ENCODE peak calls at places on chromosomes 5 and 9, in nine cellular contexts. U is endothelial cell of umbilical vein, O is GM23338, I is spleen, Y is stomach, A is SK-N-SH, P is breast epithelium, T is prostate gland, D is GM12878. M is an unnamed sample. For H3K4me1, the result is how much of the 10 kb centered on the place peaks cover.

GRCh38 chr9:99105152-99106043 is 485 bp downstream of the TGFBR1 start:
- DNase-seq in U (peak), O (peak), I (peak), Y (peak), A (peak), P (peak), T (peak), D (no peak), M (peak)

GRCh38 chr5:35852084-35852734 is 4.5 kb upstream of the IL7R start:
- DNase-seq in U (no peak), O (no peak), I (no peak), Y (no peak), A (peak), P (no peak), T (no peak), D (peak), M (no peak)

GRCh38 chr5:121681200-121681855 is 170.4 kb upstream of the FTMT start:
- DNase-seq in U (no peak), O (peak), I (no peak), Y (no peak), A (no peak), P (no peak), T (no peak), D (no peak), M (no peak)

GRCh38 chr5:171693397-171693796 is 92.2 kb upstream of the SMIM23 start:
- DNase-seq in U (no peak), O (no peak), I (no peak), Y (no peak), A (no peak), P (no peak), T (no peak), D (no peak), M (no peak)

GRCh38 chr5:43422143-43422542 is 10.0 kb upstream of the CCL28 start:
- DNase-seq in U (peak), O (no peak), I (no peak), Y (peak), A (no peak), P (peak), T (peak), D (no peak), M (no peak)

GRCh38 chr5:96297290-96297689 is 135.8 kb downstream of the PCSK1 start:
- DNase-seq in U (no peak), O (no peak), I (no peak), Y (no peak), A (peak), P (no peak), T (no peak), D (no peak), M (no peak)

GRCh38 chr9:120376101-120376500 is 203.9 kb downstream of the CDK5RAP2 start:
- DNase-seq in U (no peak), O (no peak), I (no peak), Y (no peak), A (no peak), P (no peak), T (no peak), D (no peak), M (no peak)

GRCh38 chr5:37189355-37189754 is 59.8 kb downstream of the CPLANE1 start:
- DNase-seq in U (no peak), O (no peak), I (no peak), Y (no peak), A (no peak), P (no peak), T (no peak), D (no peak), M (no peak)

GRCh38 chr9:3887121-3887797 is 361.5 kb upstream of the RFX3 start:
- DNase-seq in U (no peak), O (no peak), I (no peak), Y (no peak), A (no peak), P (no peak), T (no peak), D (no peak), M (no peak)

GRCh38 chr5:172437445-172438303 is 16.7 kb downstream of the SH3PXD2B start:
- DNase-seq in U (peak), O (no peak), I (no peak), Y (peak), A (peak), P (peak), T (no peak), D (no peak), M (peak)

GRCh38 chr9:69660304-69660703 is 11.9 kb downstream of the APBA1 start:
- DNase-seq in U (no peak), O (no peak), I (no peak), Y (no peak), A (no peak), P (no peak), T (no peak), D (no peak), M (no peak)

GRCh38 chr9:37984672-37985611 is 81.0 kb upstream of the SLC25A51 start:
- DNase-seq in U (no peak), O (no peak), I (peak), Y (no peak), A (no peak), P (no peak), T (no peak), D (no peak), M (no peak)

GRCh38 chr5:112331892-112332291 is 87.2 kb downstream of the EPB41L4A start:
- DNase-seq in U (peak), O (no peak), I (no peak), Y (no peak), A (no peak), P (no peak), T (no peak), D (no peak), M (no peak)

GRCh38 chr5:153777681-153778080 is 261.0 kb downstream of the FAM114A2 start:
- DNase-seq in U (no peak), O (peak), I (no peak), Y (no peak), A (peak), P (no peak), T (no peak), D (no peak), M (no peak)

GRCh38 chr5:42912184-42912766 is 100.6 kb upstream of the SELENOP start:
- DNase-seq in U (peak), O (peak), I (no peak), Y (no peak), A (no peak), P (no peak), T (peak), D (no peak), M (no peak)

GRCh38 chr5:19891658-19892057 is 96.3 kb downstream of the CDH18 start:
- DNase-seq in U (no peak), O (no peak), I (no peak), Y (no peak), A (no peak), P (no peak), T (no peak), D (no peak), M (no peak)

GRCh38 chr5:1470762-1471211 is 25.5 kb upstream of the SLC6A3 start:
- DNase-seq in U (no peak), O (no peak), I (peak), Y (peak), A (no peak), P (no peak), T (no peak), D (no peak), M (no peak)

GRCh38 chr9:18907927-18908625 is 124.9 kb downstream of the SAXO1 start:
- DNase-seq in U (no peak), O (no peak), I (no peak), Y (no peak), A (no peak), P (no peak), T (no peak), D (no peak), M (no peak)

GRCh38 chr5:36305571-36306326 is 4.0 kb upstream of the RANBP3L start:
- DNase-seq in U (peak), O (peak), I (no peak), Y (peak), A (peak), P (no peak), T (peak), D (no peak), M (no peak)

GRCh38 chr5:95808686-95809413 is 13.7 kb downstream of the GLRX start:
- DNase-seq in U (no peak), O (no peak), I (peak), Y (peak), A (no peak), P (peak), T (no peak), D (peak), M (peak)

GRCh38 chr5:151568036-151568435 is 23.1 kb downstream of the FAT2 start:
- DNase-seq in U (no peak), O (no peak), I (no peak), Y (no peak), A (no peak), P (no peak), T (no peak), D (no peak), M (no peak)

GRCh38 chr5:17167171-17167891 is 50.1 kb upstream of the BASP1 start:
- DNase-seq in U (no peak), O (no peak), I (no peak), Y (no peak), A (no peak), P (no peak), T (no peak), D (no peak), M (no peak)

GRCh38 chr5:150661086-150661485 is at the start of gene MYOZ3:
- DNase-seq in U (no peak), O (no peak), I (no peak), Y (no peak), A (peak), P (peak), T (no peak), D (no peak), M (no peak)

GRCh38 chr5:107428303-107428761 is 242.4 kb downstream of the EFNA5 start:
- DNase-seq in U (no peak), O (no peak), I (no peak), Y (no peak), A (no peak), P (no peak), T (no peak), D (peak), M (no peak)

GRCh38 chr5:129361441-129362025 is 98.6 kb upstream of the ADAMTS19 start:
- DNase-seq in U (peak), O (peak), I (no peak), Y (no peak), A (no peak), P (no peak), T (no peak), D (no peak), M (no peak)

GRCh38 chr5:124797665-124798087 is 51.2 kb upstream of the ZNF608 start:
- DNase-seq in U (no peak), O (no peak), I (no peak), Y (no peak), A (no peak), P (no peak), T (no peak), D (no peak), M (no peak)

GRCh38 chr9:127179633-127180401 is 57.4 kb upstream of the ANGPTL2 start:
- DNase-seq in U (peak), O (no peak), I (peak), Y (peak), A (no peak), P (peak), T (no peak), D (no peak), M (peak)

GRCh38 chr5:150303660-150304411 is 1.1 kb upstream of the ARSI start:
- DNase-seq in U (no peak), O (peak), I (no peak), Y (no peak), A (no peak), P (no peak), T (no peak), D (no peak), M (no peak)

GRCh38 chr5:7659420-7659819 is 191.5 kb downstream of the CFAP90 start:
- DNase-seq in U (no peak), O (no peak), I (no peak), Y (no peak), A (no peak), P (no peak), T (no peak), D (no peak), M (no peak)

GRCh38 chr9:133951265-133951664 is 40.9 kb downstream of the VAV2 start:
- DNase-seq in U (no peak), O (no peak), I (peak), Y (no peak), A (no peak), P (no peak), T (no peak), D (no peak), M (no peak)

GRCh38 chr5:169637085-169637855 is at the start of gene DOCK2:
- DNase-seq in U (no peak), O (peak), I (peak), Y (peak), A (no peak), P (no peak), T (no peak), D (no peak), M (no peak)

GRCh38 chr5:3609120-3609681 is 13.6 kb downstream of the IRX1 start:
- DNase-seq in U (no peak), O (no peak), I (peak), Y (no peak), A (no peak), P (no peak), T (no peak), D (no peak), M (peak)

GRCh38 chr9:111759762-111760639 is 34.7 kb downstream of the SHOC1 start:
- DNase-seq in U (peak), O (peak), I (no peak), Y (peak), A (peak), P (no peak), T (peak), D (peak), M (no peak)

GRCh38 chr9:132239999-132240859 is 78.4 kb downstream of the NTNG2 start:
- DNase-seq in U (no peak), O (peak), I (peak), Y (no peak), A (peak), P (no peak), T (no peak), D (no peak), M (no peak)

GRCh38 chr9:74035786-74036185 is 461.3 kb upstream of the RORB start:
- DNase-seq in U (no peak), O (no peak), I (no peak), Y (no peak), A (no peak), P (no peak), T (no peak), D (no peak), M (no peak)

GRCh38 chr9:92704528-92704927 is 34.6 kb upstream of the IPPK start:
- DNase-seq in U (no peak), O (no peak), I (no peak), Y (no peak), A (no peak), P (no peak), T (no peak), D (no peak), M (no peak)
- H3K4me3 ChIP-seq in U (no peak), O (no peak), I (no peak), Y (no peak), A (no peak), P (no peak), T (no peak), D (no peak), M (no peak)

DNA sequence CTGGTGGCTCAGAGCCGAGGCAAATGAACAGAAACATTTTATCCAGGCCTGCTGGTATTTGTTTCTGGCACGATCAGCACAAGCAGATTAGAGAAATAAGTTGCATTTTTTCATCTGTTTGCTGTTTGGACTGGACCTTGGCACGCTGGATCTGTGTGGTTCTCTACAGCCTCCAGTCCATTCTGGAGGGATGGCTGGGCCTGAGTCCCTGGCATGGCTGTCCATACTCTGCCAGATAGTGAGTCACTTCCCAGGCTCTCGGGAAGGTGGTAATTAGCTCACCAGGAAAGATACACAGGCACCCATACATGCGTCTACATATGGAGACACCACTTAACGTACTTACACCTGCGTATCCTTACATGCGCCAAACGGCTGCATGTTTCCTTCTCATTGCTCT is 78.6 kb downstream of the SPRY4 start:
- DNase-seq in U (peak), O (no peak), I (no peak), Y (peak), A (no peak), P (peak), T (peak), D (no peak), M (no peak)
- TF ChIP-seq POLR2AphosphoS5 in U (no peak), O (no peak), I (no peak), Y (peak), A (no peak), P (no peak), T (peak), D (no peak), M (no peak)

GRCh38 chr5:14269395-14269794 is 126.3 kb downstream of the TRIO start:
- DNase-seq in U (no peak), O (peak), I (no peak), Y (no peak), A (no peak), P (no peak), T (no peak), D (no peak), M (no peak)

GRCh38 chr5:14272548-14273205 is 129.5 kb downstream of the TRIO start:
- DNase-seq in U (no peak), O (no peak), I (no peak), Y (no peak), A (no peak), P (no peak), T (no peak), D (no peak), M (no peak)

GRCh38 chr5:14277407-14278320 is 134.5 kb downstream of the TRIO start:
- DNase-seq in U (no peak), O (no peak), I (no peak), Y (no peak), A (no peak), P (no peak), T (no peak), D (no peak), M (no peak)

GRCh38 chr5:14270212-14270702 is 127.1 kb downstream of the TRIO start:
- DNase-seq in U (peak), O (peak), I (no peak), Y (no peak), A (peak), P (no peak), T (no peak), D (no peak), M (no peak)

DNA sequence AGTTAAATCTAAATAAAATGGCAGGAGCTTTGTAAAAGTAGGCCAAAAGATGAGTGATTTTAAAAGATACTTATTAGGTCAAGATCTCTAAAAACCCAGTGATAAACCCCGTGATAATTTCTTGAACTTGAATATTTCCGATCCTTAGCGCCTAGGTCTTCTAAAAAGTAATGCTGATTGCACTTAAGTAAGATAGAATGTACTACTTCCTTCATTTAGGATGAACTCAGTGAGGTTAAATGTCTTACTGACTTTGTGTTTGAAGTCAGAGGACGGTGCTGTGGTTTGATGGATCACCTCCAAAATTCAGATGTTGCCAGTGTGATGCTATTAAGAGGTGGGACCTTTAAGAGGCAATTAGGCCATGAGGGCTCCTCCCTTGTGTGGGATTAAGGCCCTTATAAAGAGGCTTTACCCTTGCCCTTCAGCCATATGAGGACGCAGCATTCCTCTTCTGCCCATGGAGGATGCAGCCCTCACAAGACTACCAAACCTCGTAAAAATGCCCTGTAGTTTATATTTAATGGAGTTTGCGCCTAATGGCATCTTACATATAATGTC is 130.1 kb downstream of the TRIO start:
- DNase-seq in U (no peak), O (no peak), I (no peak), Y (no peak), A (no peak), P (no peak), T (no peak), D (no peak), M (no peak)
- H3K4me1 ChIP-seq in U (under half), O (under half), I (under half), Y (half or more), A (under half), P (under half), T (under half), D (under half), M (under half)

GRCh38 chr9:34589656-34590375 is at the start of gene CNTFR:
- DNase-seq in U (no peak), O (peak), I (peak), Y (no peak), A (peak), P (no peak), T (peak), D (no peak), M (no peak)
- H3K4me3 ChIP-seq in U (no peak), O (peak), I (peak), Y (peak), A (peak), P (peak), T (peak), D (no peak), M (peak)

DNA sequence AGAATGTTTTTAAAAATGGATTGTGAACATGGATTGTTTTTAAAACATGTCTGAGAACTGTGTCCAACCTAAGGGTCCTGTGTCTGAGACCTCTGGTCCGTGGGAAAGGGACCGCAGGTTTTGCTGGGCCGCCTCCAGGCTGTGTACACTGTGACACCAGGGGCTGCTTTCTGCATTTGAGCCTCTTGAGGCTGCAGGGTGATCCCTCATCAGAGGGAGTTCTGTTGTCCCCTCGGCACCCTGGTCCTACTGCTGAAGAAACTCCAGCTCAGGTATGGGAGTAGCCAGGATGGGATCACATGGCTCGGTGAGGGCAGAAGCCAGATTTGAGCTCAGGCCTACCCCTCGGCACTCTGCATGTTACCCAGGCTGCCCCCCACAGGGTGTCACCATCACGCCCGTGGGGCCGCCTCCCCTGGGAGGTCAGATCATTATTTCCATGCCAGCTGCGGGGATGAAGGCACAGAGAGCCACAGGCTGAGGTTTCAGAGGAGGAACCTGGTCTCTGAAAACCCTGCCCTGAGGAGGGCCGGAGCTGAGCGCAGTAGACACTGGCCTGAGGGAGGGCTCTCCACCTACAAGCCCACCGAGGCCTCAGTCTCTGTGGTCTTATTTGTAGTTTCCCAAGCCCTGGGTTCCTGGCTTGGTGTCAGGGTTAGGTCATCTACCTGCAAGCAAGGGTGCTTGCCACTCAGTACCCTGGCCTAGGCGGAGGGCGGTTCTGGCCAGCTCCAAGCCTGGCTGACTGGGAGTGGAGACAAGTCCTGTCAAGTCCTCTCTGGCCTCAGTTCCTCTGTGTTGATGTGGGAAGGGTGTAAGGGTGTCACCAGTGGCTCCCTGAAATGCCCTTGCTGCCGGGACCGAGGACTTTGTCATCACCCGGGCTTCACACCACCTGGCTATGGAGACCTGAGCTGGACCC is 2.8 kb downstream of the PRR7 start:
- DNase-seq in U (no peak), O (no peak), I (no peak), Y (no peak), A (no peak), P (no peak), T (no peak), D (no peak), M (no peak)
- TF ChIP-seq POLR2AphosphoS5 in U (no peak), O (peak), I (peak), Y (no peak), A (no peak), P (no peak), T (no peak), D (peak), M (no peak)

GRCh38 chr5:73637565-73637964 is 11.6 kb downstream of the ARHGEF28 start:
- DNase-seq in U (peak), O (no peak), I (no peak), Y (no peak), A (no peak), P (no peak), T (no peak), D (no peak), M (no peak)
- H3K4me1 ChIP-seq in U (half or more), O (under half), I (under half), Y (under half), A (under half), P (under half), T (under half), D (under half), M (under half)

GRCh38 chr5:10757043-10757442 is 4.0 kb downstream of the DAP start:
- DNase-seq in U (no peak), O (peak), I (no peak), Y (no peak), A (no peak), P (no peak), T (no peak), D (no peak), M (no peak)
- H3K4me3 ChIP-seq in U (no peak), O (no peak), I (no peak), Y (peak), A (peak), P (no peak), T (no peak), D (peak), M (no peak)

M was measured in suprapubic skin.